ENCODE peak calls at places on chromosomes 4 and X, in four cellular contexts. S is IMR-90, H is H1, F is mesendoderm. R is an unnamed sample.

GRCh38 chr4:76867377-76867776 is 30.6 kb downstream of the SOWAHB start:
- DNase-seq in S (no peak), H (no peak), F (no peak), R (no peak)

GRCh38 chr4:114729339-114729738 is 130.7 kb downstream of the UGT8 start:
- DNase-seq in S (no peak), H (no peak), F (no peak), R (peak)

GRCh38 chr4:107600993-107601392 is 119.0 kb downstream of the PAPSS1 start:
- DNase-seq in S (no peak), H (no peak), F (no peak), R (no peak)

GRCh38 chr4:52919451-52919850 is 57.3 kb downstream of the RASL11B start:
- DNase-seq in S (no peak), H (no peak), F (no peak), R (no peak)

GRCh38 chrX:10617964-10618342 is 2.4 kb downstream of the MID1 start:
- DNase-seq in S (peak), H (no peak), F (no peak), R (no peak)

GRCh38 chr4:187172340-187172761 is 448.7 kb upstream of the FAT1 start:
- DNase-seq in S (no peak), H (no peak), F (peak), R (no peak)

GRCh38 chrX:47581731-47582647 is at the start of gene TIMP1:
- DNase-seq in S (peak), H (no peak), F (peak), R (peak)

GRCh38 chr4:19780871-19781270 is 470.8 kb upstream of the SLIT2 start:
- DNase-seq in S (no peak), H (no peak), F (no peak), R (no peak)

GRCh38 chrX:11273544-11273943 is 19.7 kb upstream of the AMELX start:
- DNase-seq in S (peak), H (no peak), F (no peak), R (no peak)

GRCh38 chr4:165053645-165054044 is at the start of gene TRIM75:
- DNase-seq in S (no peak), H (no peak), F (no peak), R (no peak)

GRCh38 chrX:154096140-154097002 is 1.1 kb downstream of the MECP2 start:
- DNase-seq in S (peak), H (no peak), F (no peak), R (no peak)

GRCh38 chr4:24551492-24552330 is 32.6 kb downstream of the DHX15 start:
- DNase-seq in S (peak), H (no peak), F (no peak), R (no peak)

GRCh38 chr4:118221193-118221800 is 131.5 kb downstream of the PRSS12 start:
- DNase-seq in S (peak), H (no peak), F (no peak), R (no peak)

GRCh38 chr4:113969935-113970334 is 9.5 kb downstream of the ARSJ start:
- DNase-seq in S (no peak), H (no peak), F (no peak), R (no peak)

GRCh38 chrX:123736333-123736921 is 3.6 kb upstream of the THOC2 start:
- DNase-seq in S (peak), H (no peak), F (peak), R (no peak)

GRCh38 chr4:108492816-108493595 is 127.4 kb upstream of the RPL34 start:
- DNase-seq in S (peak), H (peak), F (peak), R (peak)

GRCh38 chr4:36111180-36111579 is 133.1 kb downstream of the ARAP2 start:
- DNase-seq in S (peak), H (no peak), F (no peak), R (no peak)

GRCh38 chr4:35789899-35790574 is 454.3 kb downstream of the ARAP2 start:
- DNase-seq in S (no peak), H (no peak), F (no peak), R (no peak)

GRCh38 chr4:8410641-8411271 is 29.8 kb downstream of the ACOX3 start:
- DNase-seq in S (peak), H (peak), F (peak), R (peak)

GRCh38 chr4:99938243-99938753 is 8.1 kb downstream of the DNAJB14 start:
- DNase-seq in S (no peak), H (no peak), F (no peak), R (no peak)

GRCh38 chrX:78387364-78387763 is 60.0 kb upstream of the CYSLTR1 start:
- DNase-seq in S (no peak), H (no peak), F (no peak), R (no peak)

GRCh38 chr4:185127021-185127925 is 15.8 kb upstream of the SLC25A4 start:
- DNase-seq in S (no peak), H (no peak), F (peak), R (peak)

GRCh38 chr4:167183036-167183435 is 51.3 kb downstream of the SPOCK3 start:
- DNase-seq in S (no peak), H (no peak), F (no peak), R (no peak)

GRCh38 chrX:72308566-72309296 is 3.0 kb upstream of the CITED1 start:
- DNase-seq in S (peak), H (no peak), F (peak), R (peak)

GRCh38 chr4:140826701-140827027 is 70.5 kb upstream of the TBC1D9 start:
- DNase-seq in S (no peak), H (no peak), F (no peak), R (no peak)

GRCh38 chrX:30183554-30183953 is 31.8 kb upstream of the MAGEB2 start:
- DNase-seq in S (peak), H (no peak), F (no peak), R (no peak)

GRCh38 chrX:103780701-103781402 is 4.2 kb downstream of the PLP1 start:
- DNase-seq in S (no peak), H (no peak), F (no peak), R (peak)

GRCh38 chr4:120043828-120044227 is 22.8 kb downstream of the MAD2L1 start:
- DNase-seq in S (no peak), H (no peak), F (no peak), R (no peak)

GRCh38 chrX:130575831-130576404 is 174.1 kb downstream of the RBMX2 start:
- DNase-seq in S (peak), H (peak), F (peak), R (peak)

GRCh38 chrX:52422884-52423283 is 54.1 kb downstream of the XAGE2 start:
- DNase-seq in S (peak), H (no peak), F (no peak), R (no peak)

GRCh38 chr4:131509521-131509920 is 1639.6 kb upstream of the PCDH10 start:
- DNase-seq in S (peak), H (no peak), F (no peak), R (no peak)

GRCh38 chr4:138573246-138573645 is 331.1 kb upstream of the SLC7A11 start:
- DNase-seq in S (peak), H (no peak), F (no peak), R (no peak)

GRCh38 chr4:6888506-6889071 is 21.0 kb upstream of the TBC1D14 start:
- DNase-seq in S (no peak), H (no peak), F (no peak), R (no peak)
- H3K56ac ChIP-seq in S (no peak), H (no peak), F (no peak), R (no peak)

DNA sequence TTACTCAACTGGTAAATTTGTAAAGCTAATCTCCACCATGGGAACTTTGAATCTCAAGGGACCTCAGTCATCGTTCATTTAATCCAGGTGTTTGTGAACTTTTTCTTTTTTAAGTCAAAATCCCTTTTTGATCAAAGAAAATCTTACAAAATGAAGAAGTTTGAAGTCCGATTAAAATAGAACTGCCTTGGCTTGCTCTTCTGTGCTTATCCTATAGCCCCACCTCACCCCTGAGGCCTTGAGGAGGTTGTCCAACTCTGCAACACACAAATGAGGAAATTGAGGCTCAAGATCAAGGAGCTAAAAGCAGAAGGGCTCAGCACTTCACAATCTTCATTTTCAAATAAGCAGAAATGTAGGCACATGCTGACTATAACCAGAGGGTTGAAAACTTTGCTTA is 240.3 kb upstream of the SFRP2 start:
- DNase-seq in S (no peak), H (no peak), F (no peak), R (no peak)
- H4K5ac ChIP-seq in S (no peak), H (no peak), F (no peak), R (no peak)

GRCh38 chrX:74922922-74923321 is 2.3 kb downstream of the NEXMIF start:
- DNase-seq in S (no peak), H (no peak), F (no peak), R (no peak)

GRCh38 chrX:74924449-74925209 is 623 bp downstream of the NEXMIF start:
- DNase-seq in S (no peak), H (no peak), F (peak), R (peak)

GRCh38 chrX:74931214-74931613 is 6.0 kb upstream of the NEXMIF start:
- DNase-seq in S (no peak), H (no peak), F (peak), R (no peak)

GRCh38 chrX:74923942-74924448 is 1.3 kb downstream of the NEXMIF start:
- DNase-seq in S (no peak), H (no peak), F (peak), R (no peak)

GRCh38 chrX:74925210-74926088 is at the start of gene NEXMIF:
- DNase-seq in S (no peak), H (no peak), F (no peak), R (peak)
- H3K18ac ChIP-seq in S (no peak), H (peak), F (no peak), R (no peak)

DNA sequence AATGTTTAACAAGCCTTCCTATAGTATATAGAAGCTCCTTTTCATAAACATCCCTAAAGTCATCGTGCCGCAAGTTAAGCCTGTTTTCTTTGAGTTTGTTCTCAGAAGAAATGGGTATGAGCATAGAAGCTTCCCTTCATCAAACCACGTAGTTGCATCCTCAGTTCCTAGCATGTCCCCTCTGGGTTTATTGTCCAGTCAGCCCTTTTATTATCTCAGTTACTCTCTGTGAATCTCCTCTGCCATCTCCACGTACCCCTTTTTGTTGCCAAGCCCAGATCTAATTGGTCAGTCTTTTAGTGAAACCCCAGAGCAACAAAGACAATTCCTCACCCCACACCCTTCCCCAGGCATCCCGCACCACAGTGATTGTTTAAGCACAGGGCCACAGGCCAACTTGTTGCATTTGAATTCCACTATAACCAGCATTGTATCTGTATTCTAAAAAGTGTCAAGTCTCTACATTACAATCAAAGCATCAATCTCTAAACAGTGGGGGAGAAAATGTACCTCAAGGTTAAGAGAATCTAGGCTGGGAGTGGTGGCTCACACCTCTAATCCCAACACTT is 12.4 kb upstream of the TRIM2 start:
- DNase-seq in S (no peak), H (no peak), F (no peak), R (no peak)
- H3K56ac ChIP-seq in S (no peak), H (no peak), F (no peak), R (no peak)

GRCh38 chr4:158997660-158998349 is 105.1 kb upstream of the RAPGEF2 start:
- DNase-seq in S (no peak), H (no peak), F (no peak), R (no peak)

GRCh38 chr4:158999166-158999682 is 103.7 kb upstream of the RAPGEF2 start:
- DNase-seq in S (no peak), H (no peak), F (no peak), R (no peak)

GRCh38 chr4:158996669-158997074 is 106.2 kb upstream of the RAPGEF2 start:
- DNase-seq in S (peak), H (no peak), F (peak), R (no peak)

GRCh38 chr4:158999849-159000248 is 103.0 kb upstream of the RAPGEF2 start:
- DNase-seq in S (no peak), H (no peak), F (no peak), R (no peak)

DNA sequence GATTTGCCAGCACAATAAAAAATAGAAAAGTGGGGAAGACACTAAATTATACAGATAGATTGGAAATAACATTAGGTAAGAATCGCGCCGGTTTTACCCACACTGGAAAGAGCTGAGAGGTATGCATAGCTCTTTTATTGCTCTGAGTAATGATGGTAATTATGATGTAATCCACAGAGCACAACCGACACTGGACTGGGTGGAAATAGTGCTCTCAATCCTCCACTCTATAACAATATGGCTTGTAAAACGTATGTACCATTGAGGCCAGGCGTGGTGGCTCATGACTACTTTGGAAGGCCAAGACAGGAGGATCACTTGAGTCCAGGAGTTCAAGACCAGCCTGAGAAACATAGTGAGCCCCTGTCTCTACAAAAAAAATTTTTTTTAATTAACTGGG is 104.3 kb upstream of the RAPGEF2 start:
- DNase-seq in S (no peak), H (no peak), F (no peak), R (no peak)
- H4K5ac ChIP-seq in S (no peak), H (no peak), F (no peak), R (no peak)